ENCODE peak calls at places on chromosomes 4 and X, in four cellular contexts. One of them, this sample, is unnamed. For H3K4me1, the result is how much of the 10 kb centered on the place peaks cover.

GRCh38 chrX:147180886-147181285 is 366.3 kb upstream of the CXorf51A start:
- DNase-seq in GM23338: no peak
- DNase-seq in aorta: no peak
- DNase-seq in ovary: no peak
- DNase-seq in this sample: no peak

GRCh38 chrX:41178201-41178600 is 93.0 kb downstream of the USP9X start:
- DNase-seq in GM23338: no peak
- DNase-seq in aorta: no peak
- DNase-seq in ovary: no peak
- DNase-seq in this sample: no peak

GRCh38 chr4:69760455-69760854 is at the start of gene SULT1B1:
- DNase-seq in GM23338: no peak
- DNase-seq in aorta: no peak
- DNase-seq in ovary: no peak
- DNase-seq in this sample: peak

GRCh38 chr4:37693450-37694190 is 7.4 kb upstream of the RELL1 start:
- DNase-seq in GM23338: no peak
- DNase-seq in aorta: no peak
- DNase-seq in ovary: no peak
- DNase-seq in this sample: peak

GRCh38 chr4:56414135-56414675 is 21.2 kb downstream of the PPAT start:
- DNase-seq in GM23338: peak
- DNase-seq in aorta: no peak
- DNase-seq in ovary: no peak
- DNase-seq in this sample: peak

GRCh38 chr4:2797188-2797544 is 4.3 kb downstream of the SH3BP2 start:
- DNase-seq in GM23338: no peak
- DNase-seq in aorta: peak
- DNase-seq in ovary: no peak
- DNase-seq in this sample: no peak

GRCh38 chrX:6526564-6526963 is 8.4 kb downstream of the VCX3A start:
- DNase-seq in GM23338: no peak
- DNase-seq in aorta: no peak
- DNase-seq in ovary: no peak
- DNase-seq in this sample: no peak

GRCh38 chr4:120261117-120261516 is 194.5 kb upstream of the MAD2L1 start:
- DNase-seq in GM23338: no peak
- DNase-seq in aorta: no peak
- DNase-seq in ovary: no peak
- DNase-seq in this sample: no peak

GRCh38 chrX:32530802-32531403 is 680.4 kb downstream of the DMD start:
- DNase-seq in GM23338: peak
- DNase-seq in aorta: no peak
- DNase-seq in ovary: peak
- DNase-seq in this sample: peak

GRCh38 chr4:56626963-56627362 is 54.1 kb downstream of the HOPX start:
- DNase-seq in GM23338: no peak
- DNase-seq in aorta: no peak
- DNase-seq in ovary: no peak
- DNase-seq in this sample: no peak

GRCh38 chr4:109967798-109968520 is 55.3 kb downstream of the EGF start:
- DNase-seq in GM23338: no peak
- DNase-seq in aorta: no peak
- DNase-seq in ovary: no peak
- DNase-seq in this sample: peak

GRCh38 chr4:113145519-113146291 is 96.3 kb downstream of the ANK2 start:
- DNase-seq in GM23338: peak
- DNase-seq in aorta: no peak
- DNase-seq in ovary: peak
- DNase-seq in this sample: no peak

GRCh38 chrX:22220941-22221340 is 51.8 kb upstream of the CBLL2 start:
- DNase-seq in GM23338: no peak
- DNase-seq in aorta: no peak
- DNase-seq in ovary: no peak
- DNase-seq in this sample: peak

GRCh38 chr4:113788888-113789287 is 27.4 kb upstream of the CAMK2D start:
- DNase-seq in GM23338: no peak
- DNase-seq in aorta: no peak
- DNase-seq in ovary: no peak
- DNase-seq in this sample: no peak

GRCh38 chr4:153471691-153472080 is 5.5 kb downstream of the TMEM131L start:
- DNase-seq in GM23338: no peak
- DNase-seq in aorta: no peak
- DNase-seq in ovary: no peak
- DNase-seq in this sample: no peak

GRCh38 chr4:163110442-163110841 is 56.2 kb downstream of the NAF1 start:
- DNase-seq in GM23338: no peak
- DNase-seq in aorta: no peak
- DNase-seq in ovary: no peak
- DNase-seq in this sample: no peak

GRCh38 chr4:184826315-184827266 is 823 bp upstream of the ACSL1 start:
- DNase-seq in GM23338: peak
- DNase-seq in aorta: no peak
- DNase-seq in ovary: peak
- DNase-seq in this sample: no peak

GRCh38 chr4:122672091-122672490 is 51.2 kb upstream of the IL21 start:
- DNase-seq in GM23338: no peak
- DNase-seq in aorta: no peak
- DNase-seq in ovary: no peak
- DNase-seq in this sample: no peak

GRCh38 chr4:89299153-89299789 is 8.3 kb downstream of the GPRIN3 start:
- DNase-seq in GM23338: no peak
- DNase-seq in aorta: no peak
- DNase-seq in ovary: no peak
- DNase-seq in this sample: no peak

GRCh38 chrX:56802921-56803848 is 74.1 kb downstream of the NBDY start:
- DNase-seq in GM23338: peak
- DNase-seq in aorta: peak
- DNase-seq in ovary: peak
- DNase-seq in this sample: peak

GRCh38 chr4:2059034-2059725 is at the start of gene NAT8L:
- DNase-seq in GM23338: peak
- DNase-seq in aorta: no peak
- DNase-seq in ovary: no peak
- DNase-seq in this sample: peak

GRCh38 chrX:65136424-65136823 is 160.2 kb upstream of the ZC4H2 start:
- DNase-seq in GM23338: peak
- DNase-seq in aorta: no peak
- DNase-seq in ovary: no peak
- DNase-seq in this sample: no peak

GRCh38 chrX:10254746-10255145 is 98.0 kb downstream of the CLCN4 start:
- DNase-seq in GM23338: peak
- DNase-seq in aorta: no peak
- DNase-seq in ovary: no peak
- DNase-seq in this sample: peak

GRCh38 chr4:56909083-56909981 is 1.6 kb downstream of the REST start:
- DNase-seq in GM23338: peak
- DNase-seq in aorta: no peak
- DNase-seq in ovary: peak
- DNase-seq in this sample: peak

GRCh38 chrX:149819371-149819770 is 37.6 kb downstream of the MAGEA9 start:
- DNase-seq in GM23338: no peak
- DNase-seq in aorta: no peak
- DNase-seq in ovary: no peak
- DNase-seq in this sample: no peak

GRCh38 chrX:153925387-153925738 is 701 bp downstream of the ARHGAP4 start:
- DNase-seq in GM23338: no peak
- DNase-seq in aorta: no peak
- DNase-seq in ovary: no peak
- DNase-seq in this sample: no peak
- H3K4me1 ChIP-seq in GM23338: under half
- H3K4me1 ChIP-seq in aorta: under half
- H3K4me1 ChIP-seq in ovary: under half
- H3K4me1 ChIP-seq in this sample: under half

DNA sequence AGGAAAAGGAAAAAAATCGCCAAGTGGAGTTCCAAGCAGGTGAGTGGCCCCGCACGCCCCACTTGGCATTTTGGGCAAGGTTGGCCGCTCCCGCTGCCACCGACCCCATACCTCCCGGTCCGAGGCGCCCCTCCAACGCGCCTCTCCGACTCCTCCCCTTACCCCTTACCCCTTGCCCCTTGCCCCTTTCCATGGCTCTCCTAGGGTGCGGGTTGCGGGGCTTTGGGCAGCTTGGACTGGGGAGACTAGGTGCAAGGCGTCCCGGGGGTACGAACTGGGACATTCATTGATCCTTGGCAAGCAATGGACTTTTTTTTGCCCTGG is 698 bp downstream of the SLC16A2 start:
- DNase-seq in GM23338: peak
- DNase-seq in aorta: no peak
- DNase-seq in ovary: no peak
- DNase-seq in this sample: peak
- H3K4me3 ChIP-seq in GM23338: peak
- H3K4me3 ChIP-seq in aorta: peak
- H3K4me3 ChIP-seq in ovary: peak
- H3K4me3 ChIP-seq in this sample: peak

GRCh38 chr4:158818595-158818994 is 49.8 kb downstream of the FNIP2 start:
- DNase-seq in GM23338: no peak
- DNase-seq in aorta: no peak
- DNase-seq in ovary: no peak
- DNase-seq in this sample: no peak

GRCh38 chr4:158814636-158815035 is 45.8 kb downstream of the FNIP2 start:
- DNase-seq in GM23338: no peak
- DNase-seq in aorta: no peak
- DNase-seq in ovary: no peak
- DNase-seq in this sample: peak

GRCh38 chr4:158819942-158820786 is 51.3 kb downstream of the FNIP2 start:
- DNase-seq in GM23338: no peak
- DNase-seq in aorta: no peak
- DNase-seq in ovary: no peak
- DNase-seq in this sample: no peak

GRCh38 chr4:158816953-158817352 is 48.1 kb downstream of the FNIP2 start:
- DNase-seq in GM23338: no peak
- DNase-seq in aorta: no peak
- DNase-seq in ovary: no peak
- DNase-seq in this sample: no peak

GRCh38 chr4:158817562-158818370 is 48.9 kb downstream of the FNIP2 start:
- DNase-seq in GM23338: no peak
- DNase-seq in aorta: peak
- DNase-seq in ovary: no peak
- DNase-seq in this sample: no peak
- H3K4me1 ChIP-seq in GM23338: under half
- H3K4me1 ChIP-seq in aorta: under half
- H3K4me1 ChIP-seq in ovary: under half
- H3K4me1 ChIP-seq in this sample: under half

GRCh38 chr4:41318839-41319530 is 62.3 kb downstream of the UCHL1 start:
- DNase-seq in GM23338: no peak
- DNase-seq in aorta: no peak
- DNase-seq in ovary: no peak
- DNase-seq in this sample: no peak

GRCh38 chr4:41321216-41321945 is 64.7 kb downstream of the UCHL1 start:
- DNase-seq in GM23338: no peak
- DNase-seq in aorta: no peak
- DNase-seq in ovary: no peak
- DNase-seq in this sample: no peak

GRCh38 chr4:41319553-41319952 is 62.8 kb downstream of the UCHL1 start:
- DNase-seq in GM23338: no peak
- DNase-seq in aorta: no peak
- DNase-seq in ovary: no peak
- DNase-seq in this sample: no peak

GRCh38 chr4:41320278-41320677 is 63.5 kb downstream of the UCHL1 start:
- DNase-seq in GM23338: no peak
- DNase-seq in aorta: no peak
- DNase-seq in ovary: no peak
- DNase-seq in this sample: no peak

GRCh38 chr4:41320786-41321185 is 64.1 kb downstream of the UCHL1 start:
- DNase-seq in GM23338: no peak
- DNase-seq in aorta: no peak
- DNase-seq in ovary: no peak
- DNase-seq in this sample: no peak
- H3K4me3 ChIP-seq in GM23338: no peak
- H3K4me3 ChIP-seq in aorta: no peak
- H3K4me3 ChIP-seq in ovary: no peak
- H3K4me3 ChIP-seq in this sample: no peak

DNA sequence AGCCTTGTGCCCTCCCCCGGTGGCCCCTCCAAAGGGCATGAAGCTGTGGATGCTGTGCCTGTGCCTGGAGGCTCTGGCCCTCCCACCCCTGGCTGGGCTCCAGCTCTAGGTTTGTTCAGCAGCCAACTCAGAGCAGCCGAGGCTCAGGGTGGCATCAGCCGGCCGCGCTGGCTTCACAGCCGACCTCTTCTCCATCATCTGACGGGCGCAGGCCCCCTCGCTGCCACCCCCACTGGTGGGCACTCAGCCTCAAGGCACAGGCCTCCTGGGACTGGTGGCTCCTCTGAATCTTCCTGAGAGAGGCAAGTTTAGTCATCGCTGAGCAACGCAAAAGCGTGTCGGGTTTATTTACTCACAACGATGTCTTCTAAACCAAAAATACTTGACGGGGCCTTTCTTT is 46.0 kb downstream of the PCGF3 start:
- DNase-seq in GM23338: no peak
- DNase-seq in aorta: no peak
- DNase-seq in ovary: no peak
- DNase-seq in this sample: no peak
- H3K4me1 ChIP-seq in GM23338: under half
- H3K4me1 ChIP-seq in aorta: under half
- H3K4me1 ChIP-seq in ovary: under half
- H3K4me1 ChIP-seq in this sample: under half

GRCh38 chrX:1658083-1658463 is 43.2 kb downstream of the ASMT start:
- DNase-seq in GM23338: no peak
- DNase-seq in aorta: peak
- DNase-seq in ovary: no peak
- DNase-seq in this sample: no peak
- H3K4me3 ChIP-seq in GM23338: no peak
- H3K4me3 ChIP-seq in aorta: no peak
- H3K4me3 ChIP-seq in ovary: no peak
- H3K4me3 ChIP-seq in this sample: no peak

GRCh38 chr4:158781963-158782362 is 13.1 kb downstream of the FNIP2 start:
- DNase-seq in GM23338: no peak
- DNase-seq in aorta: no peak
- DNase-seq in ovary: no peak
- DNase-seq in this sample: no peak
- H3K4me1 ChIP-seq in GM23338: under half
- H3K4me1 ChIP-seq in aorta: under half
- H3K4me1 ChIP-seq in ovary: under half
- H3K4me1 ChIP-seq in this sample: half or more

GRCh38 chr4:173878701-173879100 is 348.7 kb upstream of the HAND2 start:
- DNase-seq in GM23338: no peak
- DNase-seq in aorta: no peak
- DNase-seq in ovary: no peak
- DNase-seq in this sample: peak
- H3K4me3 ChIP-seq in GM23338: no peak
- H3K4me3 ChIP-seq in aorta: no peak
- H3K4me3 ChIP-seq in ovary: no peak
- H3K4me3 ChIP-seq in this sample: no peak

This sample was measured in adipocyte.